ENCODE peak calls at places on chromosome 14, in eight cellular contexts. Z is fibroblast of lung, X is AG09309, T is A549, R is choroid plexus epithelial cell, I is HCT116, H is GM23338, E is cardiac muscle cell. A is an unnamed sample.

GRCh38 chr14:93133476-93133875 is 17.8 kb upstream of the ITPK1 start:
- DNase-seq in Z (no peak), X (peak; percentile 62), T (no peak), R (peak; percentile 64), I (no peak), H (no peak), E (no peak), A (peak; percentile 53)

GRCh38 chr14:61033851-61034250 is 52.8 kb downstream of the SLC38A6 start:
- DNase-seq in Z (peak; percentile 59), X (peak; percentile 40), T (no peak), R (peak; percentile 48), I (no peak), H (no peak), E (no peak), A (no peak)

GRCh38 chr14:23237772-23238594 is at the start of gene RNF212B:
- DNase-seq in Z (peak; percentile 67), X (no peak), T (peak; percentile 79), R (peak; percentile 72), I (peak; percentile 44), H (peak; percentile 99), E (peak; percentile 92), A (peak; percentile 27)

GRCh38 chr14:102574840-102575478 is 17.5 kb upstream of the RCOR1 start:
- DNase-seq in Z (no peak), X (no peak), T (no peak), R (no peak), I (no peak), H (peak; percentile 72), E (no peak), A (no peak)

GRCh38 chr14:22143360-22143759 is 445.7 kb downstream of the DAD1 start:
- DNase-seq in Z (no peak), X (no peak), T (no peak), R (no peak), I (no peak), H (no peak), E (no peak), A (no peak)

GRCh38 chr14:61630399-61630798 is 64.9 kb upstream of the HIF1A start:
- DNase-seq in Z (no peak), X (no peak), T (no peak), R (no peak), I (no peak), H (no peak), E (no peak), A (no peak)

GRCh38 chr14:24911324-24912095 is 138.4 kb downstream of the STXBP6 start:
- DNase-seq in Z (peak; percentile 77), X (peak; percentile 82), T (peak; percentile 4), R (peak; percentile 93), I (no peak), H (no peak), E (no peak), A (peak; percentile 80)

GRCh38 chr14:106802413-106803364 is 1276.3 kb downstream of the TMEM121 start:
- DNase-seq in Z (no peak), X (no peak), T (peak; percentile 43), R (no peak), I (no peak), H (no peak), E (no peak), A (no peak)

GRCh38 chr14:104794099-104794498 is 1.4 kb downstream of the AKT1 start:
- DNase-seq in Z (peak; percentile 57), X (no peak), T (peak; percentile 60), R (peak; percentile 78), I (no peak), H (no peak), E (peak; percentile 82), A (no peak)

GRCh38 chr14:99035712-99036593 is 236.0 kb downstream of the BCL11B start:
- DNase-seq in Z (peak; percentile 96), X (peak; percentile 88), T (peak; percentile 79), R (peak; percentile 47), I (peak; percentile 19), H (peak; percentile 82), E (peak; percentile 73), A (peak; percentile 66)

GRCh38 chr14:22549981-22550670 is 38.9 kb downstream of the DAD1 start:
- DNase-seq in Z (peak; percentile 81), X (no peak), T (no peak), R (peak; percentile 81), I (no peak), H (peak; percentile 58), E (no peak), A (no peak)

GRCh38 chr14:38210587-38211257 is 3.0 kb downstream of the SSTR1 start:
- DNase-seq in Z (peak; percentile 51), X (no peak), T (peak; percentile 24), R (peak; percentile 48), I (no peak), H (peak; percentile 63), E (peak; percentile 65), A (no peak)

GRCh38 chr14:24159777-24160498 is 1.1 kb upstream of the IRF9 start:
- DNase-seq in Z (no peak), X (no peak), T (no peak), R (no peak), I (no peak), H (no peak), E (no peak), A (no peak)

GRCh38 chr14:26276757-26277156 is 321.1 kb downstream of the NOVA1 start:
- DNase-seq in Z (no peak), X (no peak), T (peak; percentile 13), R (peak; percentile 30), I (no peak), H (peak; percentile 80), E (peak; percentile 48), A (no peak)

GRCh38 chr14:39781466-39781865 is 349.2 kb upstream of the FBXO33 start:
- DNase-seq in Z (no peak), X (no peak), T (no peak), R (no peak), I (no peak), H (no peak), E (no peak), A (no peak)

GRCh38 chr14:71094722-71095121 is 187.5 kb downstream of the PCNX1 start:
- DNase-seq in Z (no peak), X (no peak), T (no peak), R (peak; percentile 26), I (no peak), H (no peak), E (no peak), A (no peak)

GRCh38 chr14:105299654-105300541 is 903 bp downstream of the BRF1 start:
- DNase-seq in Z (peak; percentile 8), X (no peak), T (no peak), R (no peak), I (no peak), H (no peak), E (no peak), A (no peak)

GRCh38 chr14:32102152-32102787 is 25.2 kb downstream of the ARHGAP5 start:
- DNase-seq in Z (peak; percentile 28), X (no peak), T (no peak), R (no peak), I (no peak), H (no peak), E (no peak), A (no peak)

DNA sequence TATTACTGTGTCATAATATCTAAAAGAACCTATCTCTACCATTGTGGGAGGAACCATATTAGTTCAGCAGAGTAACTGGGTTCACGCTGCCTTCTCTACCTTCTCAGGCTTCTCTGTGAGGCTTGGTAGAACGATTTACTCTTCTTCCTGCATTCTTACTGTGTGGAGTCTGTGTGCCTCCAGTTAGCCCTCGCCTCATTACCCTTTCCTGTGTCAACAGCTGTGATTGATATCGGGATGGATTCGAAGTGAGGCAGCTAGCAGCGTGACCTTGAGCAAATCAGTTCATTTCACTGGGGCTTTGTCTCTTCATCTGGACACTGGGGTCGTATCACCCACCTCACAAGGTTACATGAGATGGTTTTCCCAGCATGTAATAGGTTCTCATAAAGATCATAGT is 4.6 kb upstream of the VRK1 start:
- DNase-seq in Z (peak; percentile 65), X (no peak), T (no peak), R (no peak), I (no peak), H (no peak), E (no peak), A (no peak)
- H3K4me3 ChIP-seq in Z (no peak overlapping the region), X (no peak overlapping the region), T (no peak overlapping the region), R (no peak overlapping the region), I (no peak overlapping the region), H (no peak overlapping the region), E (no peak overlapping the region), A (no peak overlapping the region)

DNA sequence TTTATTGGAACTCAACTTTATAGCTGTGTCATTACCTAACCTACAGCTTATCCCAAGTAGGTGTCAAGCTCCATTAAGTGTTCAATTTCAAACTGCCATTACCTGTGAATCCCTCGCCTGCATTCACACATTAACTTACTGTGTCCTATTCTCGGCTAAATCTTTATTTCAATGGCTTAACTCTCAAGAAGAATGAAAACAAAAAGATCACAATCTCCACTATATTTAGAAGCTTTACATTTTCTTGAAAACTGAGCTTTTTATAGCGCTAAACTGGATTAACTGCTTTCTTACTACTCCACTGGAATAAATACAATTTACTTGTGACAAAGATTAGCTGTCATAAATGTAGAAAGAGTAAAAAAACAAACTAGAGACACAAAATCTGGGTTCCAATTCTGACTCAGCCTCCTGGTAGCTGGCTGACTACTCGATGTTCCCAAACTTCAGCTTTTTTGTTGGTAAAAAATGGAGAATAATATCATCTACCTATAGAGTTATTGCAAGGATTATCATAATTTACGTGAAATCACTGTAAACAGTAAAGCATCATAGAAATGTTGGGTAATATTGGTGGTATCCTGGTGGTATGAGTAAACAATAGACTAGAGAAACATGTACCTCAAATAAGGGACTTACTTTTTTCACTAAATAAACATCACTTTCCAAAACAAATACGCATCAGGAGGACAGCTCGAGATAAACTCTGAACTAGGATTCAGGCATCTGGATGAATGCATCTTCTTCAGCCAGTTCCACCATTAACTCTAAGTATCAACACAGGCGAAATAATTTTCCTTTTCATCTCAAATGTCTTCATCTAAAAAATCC is 1.7 kb downstream of the RALGAPA1 start:
- DNase-seq in Z (no peak), X (no peak), T (no peak), R (no peak), I (no peak), H (no peak), E (no peak), A (no peak)
- H3K4me3 ChIP-seq in Z (peak overlapping the region; percentile 94), X (no peak overlapping the region), T (peak overlapping the region; percentile 84), R (no peak overlapping the region), I (peak overlapping the region; percentile 81), H (peak overlapping the region; percentile 77), E (peak overlapping the region; percentile 56), A (peak overlapping the region; percentile 81)

DNA sequence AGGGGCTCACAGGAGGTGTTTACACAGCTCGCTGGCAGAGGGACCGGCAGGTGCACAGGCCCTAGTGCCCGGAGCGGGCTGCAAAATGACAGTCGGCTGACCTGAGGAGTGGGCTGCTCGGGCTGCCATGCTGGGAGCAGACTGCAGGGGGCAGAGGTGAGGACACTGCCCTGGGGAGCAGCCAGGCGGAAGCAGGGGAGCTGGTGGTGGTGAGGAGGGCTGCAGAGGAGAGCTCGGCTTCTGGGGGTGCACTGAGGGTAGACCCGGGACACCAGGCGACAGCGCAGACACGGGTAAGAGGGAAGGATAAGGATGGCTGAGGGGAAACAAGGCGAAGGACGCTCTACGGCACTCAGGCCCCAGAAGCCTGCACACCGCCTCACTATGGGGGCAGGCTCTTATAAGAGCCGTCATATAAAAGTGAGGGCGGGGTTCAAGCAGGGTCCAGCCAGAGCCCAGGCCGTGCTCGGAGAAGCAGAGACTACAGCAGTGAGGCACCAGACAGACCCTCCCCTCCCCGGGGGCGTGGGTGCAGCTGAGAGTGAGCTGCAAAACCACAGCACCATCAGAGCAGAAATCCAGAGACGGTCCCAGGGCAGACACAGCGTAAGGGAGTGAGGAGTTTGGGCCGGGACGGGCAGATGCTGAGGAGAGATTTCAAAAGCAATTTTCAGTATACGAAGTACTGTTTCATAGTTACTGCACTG is 62.5 kb downstream of the CCDC88C start:
- DNase-seq in Z (no peak), X (no peak), T (no peak), R (no peak), I (no peak), H (peak; percentile 82), E (no peak), A (no peak)
- H3K4me3 ChIP-seq in Z (no peak overlapping the region), X (no peak overlapping the region), T (no peak overlapping the region), R (no peak overlapping the region), I (no peak overlapping the region), H (no peak overlapping the region), E (no peak overlapping the region), A (no peak overlapping the region)

GRCh38 chr14:89117017-89117416 is 292.6 kb downstream of the TTC8 start:
- DNase-seq in Z (no peak), X (no peak), T (no peak), R (no peak), I (no peak), H (peak; percentile 33), E (no peak), A (no peak)
- H3K4me3 ChIP-seq in Z (no peak overlapping the region), X (no peak overlapping the region), T (no peak overlapping the region), R (no peak overlapping the region), I (no peak overlapping the region), H (no peak overlapping the region), E (no peak overlapping the region), A (no peak overlapping the region)

A was measured in skeletal muscle cell.